ENCODE peak calls at places on chromosomes 4 and X, in four cellular contexts. T is M059J; Y is heart right ventricle; O is Jurkat, Clone E6-1. J is an unnamed sample.

GRCh38 chrX:129661369-129661768 is 6.6 kb upstream of the APLN start:
- DNase-seq in T (no peak), Y (no peak), O (no peak), J (no peak)

GRCh38 chr4:145944886-145945285 is 6.3 kb upstream of the ZNF827 start:
- DNase-seq in T (no peak), Y (no peak), O (no peak), J (no peak)

GRCh38 chr4:122119739-122120138 is 32.4 kb upstream of the BLTP1 start:
- DNase-seq in T (peak), Y (no peak), O (no peak), J (no peak)

GRCh38 chr4:106587558-106587957 is 219.0 kb upstream of the GIMD1 start:
- DNase-seq in T (peak), Y (no peak), O (no peak), J (peak)

GRCh38 chr4:78612398-78613005 is 60.9 kb downstream of the ANXA3 start:
- DNase-seq in T (peak), Y (peak), O (peak), J (peak)

GRCh38 chr4:54553001-54553400 is 104.8 kb upstream of the KIT start:
- DNase-seq in T (peak), Y (no peak), O (no peak), J (peak)

GRCh38 chrX:78103001-78103634 is 930 bp upstream of the PGK1 start:
- DNase-seq in T (no peak), Y (no peak), O (no peak), J (no peak)

GRCh38 chrX:145609951-145610511 is 207.6 kb upstream of the SLITRK2 start:
- DNase-seq in T (peak), Y (no peak), O (no peak), J (peak)

GRCh38 chrX:5907202-5907601 is 321.5 kb downstream of the NLGN4X start:
- DNase-seq in T (no peak), Y (no peak), O (no peak), J (no peak)

GRCh38 chr4:177554966-177555574 is 112.8 kb upstream of the AGA start:
- DNase-seq in T (peak), Y (peak), O (peak), J (peak)

GRCh38 chrX:43860646-43861370 is 21.4 kb downstream of the MAOB start:
- DNase-seq in T (peak), Y (peak), O (no peak), J (peak)

GRCh38 chr4:601612-602558 is 23.5 kb upstream of the PDE6B start:
- DNase-seq in T (no peak), Y (no peak), O (no peak), J (no peak)

GRCh38 chrX:50448565-50448964 is 22.1 kb downstream of the DGKK start:
- DNase-seq in T (peak), Y (no peak), O (peak), J (no peak)

GRCh38 chr4:119242417-119242816 is 29.9 kb downstream of the USP53 start:
- DNase-seq in T (no peak), Y (no peak), O (no peak), J (no peak)

GRCh38 chr4:108891921-108892320 is 129.1 kb upstream of the ETNPPL start:
- DNase-seq in T (no peak), Y (no peak), O (no peak), J (no peak)

GRCh38 chr4:139773560-139774318 is 108.1 kb downstream of the MGST2 start:
- DNase-seq in T (no peak), Y (no peak), O (no peak), J (peak)

GRCh38 chr4:13611283-13611842 is 16.2 kb downstream of the BOD1L1 start:
- DNase-seq in T (no peak), Y (peak), O (no peak), J (peak)

GRCh38 chrX:66635360-66635759 is 3.5 kb downstream of the EDA2R start:
- DNase-seq in T (no peak), Y (no peak), O (no peak), J (peak)

GRCh38 chr4:1401409-1402020 is 4.7 kb downstream of the NKX1-1 start:
- DNase-seq in T (no peak), Y (no peak), O (no peak), J (no peak)

GRCh38 chrX:108131471-108131870 is 39.9 kb downstream of the ATG4A start:
- DNase-seq in T (peak), Y (peak), O (no peak), J (peak)

J was measured in LHCN-M2.